ENCODE peak calls at places on chromosomes 6 and 20, in seven cellular contexts. W is Caco-2, A is fibroblast of pulmonary artery, B is heart right ventricle, F is adrenal gland, K is tibial artery, N is fibroblast of the aortic adventitia. D is an unnamed sample.

GRCh38 chr20:23349338-23350006 is 1.1 kb upstream of the NXT1 start:
- DNase-seq in F (no peak), W (no peak), K (no peak), N (peak), B (no peak), A (no peak), D (peak)

GRCh38 chr6:35611235-35611634 is 77.5 kb downstream of the FKBP5 start:
- DNase-seq in B (no peak), K (no peak), F (no peak), A (peak), W (no peak), N (peak), D (peak)

GRCh38 chr6:154380733-154381132 is 24.1 kb upstream of the IPCEF1 start:
- DNase-seq in F (no peak), A (no peak), K (no peak), B (no peak), N (no peak), W (no peak), D (no peak)

GRCh38 chr20:48901326-48901725 is 20.2 kb upstream of the ARFGEF2 start:
- DNase-seq in W (no peak), K (no peak), N (no peak), F (no peak), B (no peak), A (no peak), D (no peak)

GRCh38 chr6:13431861-13432465 is 55.4 kb downstream of the GFOD1 start:
- DNase-seq in A (peak), N (no peak), B (no peak), F (no peak), K (peak), W (no peak), D (peak)

GRCh38 chr20:23776067-23776771 is 25.5 kb upstream of the CST1 start:
- DNase-seq in N (no peak), B (no peak), F (no peak), A (no peak), K (no peak), W (no peak), D (no peak)

GRCh38 chr6:107103082-107103481 is 12.2 kb downstream of the BEND3 start:
- DNase-seq in K (peak), F (no peak), B (no peak), A (no peak), N (no peak), W (no peak), D (no peak)

GRCh38 chr6:13146429-13146828 is 181.9 kb downstream of the TBC1D7 start:
- DNase-seq in A (no peak), B (no peak), N (no peak), F (no peak), K (no peak), W (no peak), D (no peak)

GRCh38 chr6:13870185-13870584 is 54.6 kb upstream of the RNF182 start:
- DNase-seq in A (no peak), K (no peak), B (no peak), N (no peak), F (no peak), W (no peak), D (no peak)

GRCh38 chr6:72464791-72465691 is 156.8 kb upstream of the KCNQ5 start:
- DNase-seq in B (no peak), W (no peak), A (peak), N (peak), F (no peak), K (no peak), D (peak)

GRCh38 chr20:22763257-22763906 is 179.0 kb upstream of the FOXA2 start:
- DNase-seq in N (peak), A (peak), W (no peak), F (no peak), K (peak), B (peak), D (peak)

GRCh38 chr6:28474441-28475219 is 31.3 kb upstream of the ZSCAN23 start:
- DNase-seq in F (peak), W (peak), B (no peak), A (peak), N (peak), K (no peak), D (peak)

GRCh38 chr20:61572312-61572711 is 320.3 kb downstream of the CDH4 start:
- DNase-seq in F (no peak), A (no peak), N (no peak), B (no peak), W (no peak), K (no peak), D (no peak)

GRCh38 chr6:40466986-40467584 is 120.1 kb downstream of the LRFN2 start:
- DNase-seq in N (no peak), F (peak), W (no peak), K (no peak), A (no peak), B (no peak), D (no peak)

GRCh38 chr20:9054176-9054575 is 14.7 kb upstream of the PLCB4 start:
- DNase-seq in W (no peak), B (no peak), K (no peak), F (no peak), N (peak), A (no peak), D (peak)

GRCh38 chr20:57611605-57612311 is 8.5 kb downstream of the ZBP1 start:
- DNase-seq in A (no peak), K (peak), N (no peak), F (no peak), W (no peak), B (no peak), D (no peak)

GRCh38 chr6:84280030-84280429 is 52.6 kb upstream of the CEP162 start:
- DNase-seq in B (no peak), N (no peak), K (no peak), A (no peak), F (no peak), W (no peak), D (no peak)

GRCh38 chr20:3935295-3935955 is 46.2 kb downstream of the PANK2 start:
- DNase-seq in W (no peak), K (peak), N (peak), F (no peak), A (peak), B (peak), D (no peak)

GRCh38 chr6:129662406-129662766 is 47.6 kb downstream of the ARHGAP18 start:
- DNase-seq in N (no peak), A (no peak), K (no peak), B (no peak), F (no peak), W (no peak), D (no peak)

GRCh38 chr6:107115695-107116327 is 496 bp upstream of the BEND3 start:
- DNase-seq in F (peak), W (peak), K (no peak), B (peak), N (no peak), A (no peak), D (peak)

GRCh38 chr6:116948535-116949304 is 71.7 kb downstream of the RFX6 start:
- DNase-seq in F (no peak), N (no peak), A (no peak), B (no peak), W (peak), K (no peak), D (no peak)

GRCh38 chr6:10033223-10033829 is 381.5 kb downstream of the TFAP2A start:
- DNase-seq in A (peak), B (no peak), K (no peak), N (no peak), W (peak), F (no peak), D (peak)

GRCh38 chr6:45438849-45439406 is 61.2 kb upstream of the SUPT3H start:
- DNase-seq in K (no peak), W (no peak), N (peak), A (peak), B (no peak), F (no peak), D (peak)

GRCh38 chr6:167949121-167949684 is 48.3 kb upstream of the KIF25 start:
- DNase-seq in A (no peak), B (no peak), W (no peak), N (no peak), F (no peak), K (no peak), D (no peak)

GRCh38 chr20:50267041-50267865 is 76.6 kb downstream of the CEBPB start:
- DNase-seq in B (no peak), F (no peak), W (peak), A (peak), N (peak), K (peak), D (no peak)

GRCh38 chr6:74946961-74947360 is 258.9 kb downstream of the COL12A1 start:
- DNase-seq in K (no peak), B (no peak), W (no peak), N (peak), F (no peak), A (peak), D (peak)

GRCh38 chr6:146211646-146212045 is 182.8 kb downstream of the GRM1 start:
- DNase-seq in B (no peak), N (no peak), K (no peak), F (no peak), A (no peak), W (no peak), D (no peak)

GRCh38 chr6:29887330-29887818 is 55.0 kb upstream of the HLA-A start:
- DNase-seq in K (peak), N (peak), F (peak), W (peak), A (peak), B (peak), D (peak)

GRCh38 chr6:25971187-25971811 is 8.7 kb downstream of the TRIM38 start:
- DNase-seq in B (peak), K (peak), W (peak), F (peak), N (peak), A (peak), D (peak)

GRCh38 chr6:148459228-148459627 is 116.6 kb downstream of the SASH1 start:
- DNase-seq in W (no peak), K (no peak), F (no peak), A (no peak), N (no peak), B (no peak), D (no peak)

GRCh38 chr6:89956182-89956581 is 61.9 kb downstream of the GJA10 start:
- DNase-seq in N (no peak), B (no peak), W (no peak), F (no peak), K (no peak), A (no peak), D (no peak)

GRCh38 chr6:134097114-134097707 is 44.8 kb upstream of the SLC2A12 start:
- DNase-seq in K (no peak), A (peak), B (peak), N (peak), W (peak), F (peak), D (peak)

GRCh38 chr20:4702562-4703280 is 19.0 kb upstream of the PRND start:
- DNase-seq in N (no peak), W (no peak), B (no peak), F (no peak), K (peak), A (no peak), D (no peak)

GRCh38 chr6:25172819-25173218 is 106.4 kb upstream of the CARMIL1 start:
- DNase-seq in N (peak), A (peak), W (no peak), F (no peak), K (no peak), B (no peak), D (peak)

GRCh38 chr6:5095236-5095635 is 10.1 kb downstream of the PPP1R3G start:
- DNase-seq in A (no peak), K (no peak), F (no peak), B (no peak), W (no peak), N (no peak), D (peak)

GRCh38 chr6:152428126-152428525 is 209.0 kb downstream of the SYNE1 start:
- DNase-seq in F (no peak), B (no peak), N (peak), K (no peak), W (no peak), A (peak), D (no peak)

GRCh38 chr6:110329729-110330436 is 28.3 kb downstream of the METTL24 start:
- DNase-seq in W (peak), A (peak), N (no peak), B (no peak), K (no peak), F (no peak), D (no peak)

GRCh38 chr6:6821639-6822261 is 233.2 kb downstream of the LY86 start:
- DNase-seq in B (no peak), A (no peak), F (no peak), N (no peak), K (no peak), W (no peak), D (no peak)

GRCh38 chr6:149334682-149335160 is 17.2 kb downstream of the TAB2 start:
- DNase-seq in B (no peak), N (peak), K (no peak), A (peak), F (no peak), W (no peak), D (peak)

GRCh38 chr6:166745801-166746668 is 119.0 kb upstream of the RPS6KA2 start:
- DNase-seq in N (no peak), A (no peak), B (no peak), W (no peak), K (no peak), F (no peak), D (no peak)
- TF ChIP-seq CTCF in N (no peak), A (no peak), B (no peak), W (no peak), K (no peak), F (no peak), D (no peak)

GRCh38 chr6:56073315-56073714 is 174.1 kb downstream of the COL21A1 start:
- DNase-seq in K (no peak), A (peak), B (peak), N (peak), F (no peak), W (no peak), D (peak)
- H3K4me3 ChIP-seq in K (no peak), A (no peak), B (no peak), N (no peak), F (no peak), W (no peak), D (no peak)

GRCh38 chr6:23752414-23752813 is 373.6 kb upstream of the NRSN1 start:
- DNase-seq in W (no peak), N (no peak), A (no peak), K (no peak), F (no peak), B (no peak), D (no peak)

DNA sequence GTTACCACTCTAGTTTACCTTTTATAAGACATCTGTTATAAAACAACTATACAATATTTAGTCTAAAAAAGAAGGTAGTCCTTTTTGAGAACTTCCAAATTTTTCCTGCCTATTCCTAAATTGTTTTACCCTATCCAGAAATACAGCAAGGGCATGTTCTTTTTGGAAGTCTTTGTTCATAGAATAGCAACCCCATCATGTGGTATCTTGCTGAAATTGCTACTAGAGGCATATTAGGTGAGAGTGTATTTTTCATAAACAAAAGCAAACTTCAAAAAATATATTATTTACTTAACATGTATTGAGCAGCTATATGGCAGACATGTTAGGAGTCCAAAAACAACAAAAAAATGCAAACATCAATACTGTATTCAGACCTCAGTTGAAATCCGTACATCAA is 371.8 kb upstream of the NRSN1 start:
- DNase-seq in A (no peak), N (no peak), F (no peak), W (no peak), B (no peak), K (no peak), D (no peak)
- TF ChIP-seq CTCF in A (no peak), N (no peak), F (no peak), W (no peak), B (no peak), K (no peak), D (peak)

GRCh38 chr6:49978332-49979226 is 9.2 kb upstream of the DEFB113 start:
- DNase-seq in B (no peak), K (no peak), N (no peak), A (no peak), F (no peak), W (no peak), D (no peak)
- H3K4me3 ChIP-seq in B (no peak), K (no peak), N (no peak), A (no peak), F (peak), W (no peak), D (no peak)

D was measured in astrocyte of the spinal cord.